ENCODE peak calls at places on chromosomes 2 and 18, in eight cellular contexts. I is tibial artery, H is brain microvascular endothelial cell, U is PC-3, Y is SJSA1, Z is GM12878, J is OCI-LY7, G is body of pancreas. O is an unnamed sample.

GRCh38 chr2:9107168-9108025 is 99.2 kb upstream of the ASAP2 start:
- DNase-seq in I (no peak), H (no peak), U (no peak), Y (no peak), Z (no peak), J (no peak), G (no peak), O (no peak)

GRCh38 chr2:45412754-45413379 is 198.2 kb downstream of the SRBD1 start:
- DNase-seq in I (no peak), H (no peak), U (no peak), Y (no peak), Z (no peak), J (no peak), G (no peak), O (no peak)

GRCh38 chr2:226790436-226790835 is 9.2 kb downstream of the IRS1 start:
- DNase-seq in I (no peak), H (no peak), U (no peak), Y (no peak), Z (no peak), J (peak; percentile 63), G (no peak), O (no peak)

GRCh38 chr2:34176693-34177092 is 577.6 kb upstream of the FAM98A start:
- DNase-seq in I (no peak), H (no peak), U (no peak), Y (no peak), Z (no peak), J (no peak), G (no peak), O (no peak)

GRCh38 chr2:73830871-73831401 is 2.2 kb downstream of the STAMBP start:
- DNase-seq in I (no peak), H (peak; percentile 72), U (peak; percentile 89), Y (no peak), Z (no peak), J (no peak), G (no peak), O (no peak)

GRCh38 chr2:112541315-112542122 is 746 bp upstream of the POLR1B start:
- DNase-seq in I (no peak), H (peak; percentile 48), U (no peak), Y (peak; percentile 71), Z (peak; percentile 5), J (peak; percentile 86), G (peak; percentile 56), O (peak; percentile 39)

GRCh38 chr2:219254590-219255219 is 987 bp upstream of the TUBA4A start:
- DNase-seq in I (no peak), H (no peak), U (no peak), Y (no peak), Z (no peak), J (peak; percentile 56), G (no peak), O (peak; percentile 60)

GRCh38 chr2:17479875-17480274 is 38.4 kb downstream of the RAD51AP2 start:
- DNase-seq in I (no peak), H (peak; percentile 33), U (peak; percentile 30), Y (no peak), Z (no peak), J (no peak), G (no peak), O (no peak)

GRCh38 chr2:55054476-55054875 is 4.2 kb upstream of the RTN4 start:
- DNase-seq in I (no peak), H (no peak), U (no peak), Y (no peak), Z (no peak), J (peak; percentile 20), G (no peak), O (peak; percentile 53)

GRCh38 chr2:202054716-202055115 is 18.3 kb upstream of the KIAA2012 start:
- DNase-seq in I (no peak), H (no peak), U (no peak), Y (no peak), Z (no peak), J (no peak), G (no peak), O (no peak)

GRCh38 chr18:28079883-28080282 is 97.0 kb downstream of the CDH2 start:
- DNase-seq in I (no peak), H (no peak), U (no peak), Y (no peak), Z (no peak), J (peak; percentile 3), G (no peak), O (no peak)

GRCh38 chr2:29275186-29275585 is 160.0 kb downstream of the CLIP4 start:
- DNase-seq in I (no peak), H (no peak), U (no peak), Y (no peak), Z (no peak), J (no peak), G (no peak), O (no peak)

GRCh38 chr2:45650851-45651414 is 542 bp upstream of the PRKCE start:
- DNase-seq in I (peak; percentile 98), H (peak; percentile 95), U (peak; percentile 95), Y (peak; percentile 92), Z (peak; percentile 76), J (peak; percentile 97), G (peak; percentile 92), O (peak; percentile 93)

GRCh38 chr2:29747786-29748470 is 173.5 kb downstream of the ALK start:
- DNase-seq in I (no peak), H (peak; percentile 87), U (peak; percentile 100), Y (peak; percentile 61), Z (no peak), J (no peak), G (no peak), O (no peak)

GRCh38 chr2:35783723-35784122 is 571.9 kb upstream of the CRIM1 start:
- DNase-seq in I (no peak), H (peak; percentile 1), U (peak; percentile 22), Y (no peak), Z (no peak), J (no peak), G (no peak), O (no peak)

GRCh38 chr18:5196253-5197031 is 615 bp downstream of the AKAIN1 start:
- DNase-seq in I (no peak), H (no peak), U (no peak), Y (no peak), Z (no peak), J (no peak), G (peak; percentile 12), O (no peak)

GRCh38 chr2:191150121-191150450 is 708 bp downstream of the STAT4 start:
- DNase-seq in I (no peak), H (no peak), U (no peak), Y (no peak), Z (no peak), J (no peak), G (no peak), O (no peak)

DNA sequence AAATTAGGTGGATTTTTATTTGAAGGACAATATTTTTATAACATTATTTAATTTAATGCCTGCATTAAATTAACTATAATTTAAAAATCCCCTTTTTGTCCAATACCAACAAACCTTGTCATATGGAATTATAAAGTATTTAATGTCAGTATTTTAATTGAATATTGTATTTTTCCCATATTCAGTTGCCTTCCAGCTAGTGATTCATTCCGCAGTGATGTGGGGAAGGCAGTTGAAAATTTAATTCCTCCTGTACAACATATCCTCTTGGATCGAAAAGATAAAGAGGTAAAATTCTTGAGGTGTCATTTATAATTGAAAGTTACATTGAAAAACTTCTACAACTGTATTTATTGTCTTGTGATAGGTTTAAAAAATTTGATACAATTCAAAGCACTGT is 40.4 kb downstream of the WDR7 start:
- DNase-seq in I (no peak), H (no peak), U (no peak), Y (no peak), Z (no peak), J (no peak), G (no peak), O (no peak)
- H3K36me3 ChIP-seq in I (peaks cover 39% of the 10 kb centered on the region), H (no peaks in the 10 kb centered on the region), U (no peaks in the 10 kb centered on the region), Y (peaks cover 8% of the 10 kb centered on the region), Z (no peaks in the 10 kb centered on the region), J (no peaks in the 10 kb centered on the region), G (peaks cover 2% of the 10 kb centered on the region), O (no peaks in the 10 kb centered on the region)

DNA sequence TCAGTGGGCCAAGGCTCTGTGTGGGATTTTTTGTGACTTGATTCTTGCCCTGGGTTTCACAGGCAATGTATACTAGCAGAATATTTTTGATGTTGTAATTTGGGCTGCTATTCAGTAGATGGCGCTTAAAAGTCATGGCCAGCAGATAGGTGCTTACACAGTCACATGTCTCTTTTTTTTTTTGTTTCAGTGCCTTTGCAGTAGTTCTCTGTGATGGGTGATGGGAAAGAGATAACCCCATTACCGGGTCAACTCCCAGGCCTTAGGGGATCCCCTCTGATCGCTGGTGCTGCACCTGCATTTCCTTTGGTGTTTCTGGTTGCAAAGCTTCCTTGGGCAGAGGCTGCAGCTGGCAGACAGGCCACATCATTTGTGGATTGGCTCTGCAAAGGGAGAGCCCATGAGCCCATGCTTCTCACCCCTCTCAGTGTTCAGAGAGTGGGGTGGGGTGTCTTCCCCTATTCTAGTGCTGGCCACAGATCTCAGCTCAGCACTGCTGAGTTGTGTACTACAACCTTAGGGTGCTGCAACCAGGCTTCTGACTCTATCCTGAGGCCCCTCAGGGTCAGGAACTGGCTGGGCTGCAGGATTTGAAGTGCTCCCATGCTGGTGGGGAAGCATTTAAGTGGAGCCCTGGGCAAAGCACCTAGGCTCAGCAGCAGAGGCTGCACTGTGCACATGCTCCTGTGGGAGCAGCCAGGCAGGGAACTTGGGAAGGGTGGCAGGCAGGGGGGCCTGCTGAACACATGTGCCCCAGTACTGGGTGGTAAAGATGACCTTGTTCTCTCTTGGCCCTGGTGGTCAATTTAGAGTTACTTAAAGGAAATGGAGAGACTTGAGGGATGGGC is 219.8 kb upstream of the SPHKAP start:
- DNase-seq in I (no peak), H (peak; percentile 22), U (peak; percentile 67), Y (no peak), Z (no peak), J (peak; percentile 3), G (no peak), O (peak; percentile 25)
- H3K4me3 ChIP-seq in I (no peak overlapping the region), H (no peak overlapping the region), U (no peak overlapping the region), Y (no peak overlapping the region), Z (no peak overlapping the region), J (no peak overlapping the region), G (no peak overlapping the region), O (no peak overlapping the region)

GRCh38 chr2:215699018-215699417 is 263.1 kb upstream of the FN1 start:
- DNase-seq in I (no peak), H (no peak), U (no peak), Y (no peak), Z (no peak), J (no peak), G (no peak), O (no peak)
- H3K36me3 ChIP-seq in I (no peaks in the 10 kb centered on the region), H (no peaks in the 10 kb centered on the region), U (no peaks in the 10 kb centered on the region), Y (no peaks in the 10 kb centered on the region), Z (no peaks in the 10 kb centered on the region), J (no peaks in the 10 kb centered on the region), G (no peaks in the 10 kb centered on the region), O (no peaks in the 10 kb centered on the region)

GRCh38 chr2:166592750-166593149 is 98.7 kb upstream of the SCN7A start:
- DNase-seq in I (no peak), H (no peak), U (no peak), Y (no peak), Z (no peak), J (no peak), G (no peak), O (no peak)
- H3K4me3 ChIP-seq in I (no peak overlapping the region), H (no peak overlapping the region), U (no peak overlapping the region), Y (no peak overlapping the region), Z (no peak overlapping the region), J (no peak overlapping the region), G (no peak overlapping the region), O (no peak overlapping the region)

GRCh38 chr2:238260879-238261278 is 21.0 kb upstream of the HES6 start:
- DNase-seq in I (no peak), H (no peak), U (no peak), Y (no peak), Z (no peak), J (no peak), G (no peak), O (no peak)
- H3K36me3 ChIP-seq in I (peaks cover 88% of the 10 kb centered on the region), H (no peaks in the 10 kb centered on the region), U (peaks cover 11% of the 10 kb centered on the region), Y (peaks cover 68% of the 10 kb centered on the region), Z (peaks cover 26% of the 10 kb centered on the region), J (peaks cover 42% of the 10 kb centered on the region), G (peaks cover 7% of the 10 kb centered on the region), O (peaks cover 27% of the 10 kb centered on the region)